ENCODE peak calls at places on chromosomes 13 and 19, in four cellular contexts. One of them, this sample, is unnamed.

GRCh38 chr13:48818495-48818961 is 157.2 kb upstream of the FNDC3A start:
- DNase-seq in cardiac muscle cell: peak
- DNase-seq in lower lobe of right lung: no peak
- DNase-seq in epithelial cell of esophagus: peak
- DNase-seq in this sample: no peak

GRCh38 chr13:90933097-90933826 is 414.2 kb upstream of the MIR17HG start:
- DNase-seq in cardiac muscle cell: no peak
- DNase-seq in lower lobe of right lung: no peak
- DNase-seq in epithelial cell of esophagus: peak
- DNase-seq in this sample: no peak

GRCh38 chr19:29774126-29774525 is 37.7 kb upstream of the CCNE1 start:
- DNase-seq in cardiac muscle cell: no peak
- DNase-seq in lower lobe of right lung: no peak
- DNase-seq in epithelial cell of esophagus: no peak
- DNase-seq in this sample: no peak

GRCh38 chr13:102877285-102877684 is 31.5 kb downstream of the ERCC5 start:
- DNase-seq in cardiac muscle cell: peak
- DNase-seq in lower lobe of right lung: no peak
- DNase-seq in epithelial cell of esophagus: peak
- DNase-seq in this sample: no peak

GRCh38 chr13:31638577-31638976 is 100.7 kb upstream of the RXFP2 start:
- DNase-seq in cardiac muscle cell: peak
- DNase-seq in lower lobe of right lung: no peak
- DNase-seq in epithelial cell of esophagus: peak
- DNase-seq in this sample: no peak

GRCh38 chr19:23804676-23805075 is 46.0 kb upstream of the ZNF681 start:
- DNase-seq in cardiac muscle cell: no peak
- DNase-seq in lower lobe of right lung: no peak
- DNase-seq in epithelial cell of esophagus: no peak
- DNase-seq in this sample: no peak

GRCh38 chr13:22061371-22061805 is 390.5 kb downstream of the FGF9 start:
- DNase-seq in cardiac muscle cell: no peak
- DNase-seq in lower lobe of right lung: no peak
- DNase-seq in epithelial cell of esophagus: no peak
- DNase-seq in this sample: no peak

GRCh38 chr13:107901230-107901629 is 314.1 kb downstream of the LIG4 start:
- DNase-seq in cardiac muscle cell: no peak
- DNase-seq in lower lobe of right lung: no peak
- DNase-seq in epithelial cell of esophagus: no peak
- DNase-seq in this sample: no peak

GRCh38 chr19:43765109-43765876 is 10.5 kb upstream of the SMG9 start:
- DNase-seq in cardiac muscle cell: peak
- DNase-seq in lower lobe of right lung: no peak
- DNase-seq in epithelial cell of esophagus: peak
- DNase-seq in this sample: no peak

GRCh38 chr19:46220038-46220615 is 9.4 kb upstream of the IGFL1 start:
- DNase-seq in cardiac muscle cell: no peak
- DNase-seq in lower lobe of right lung: no peak
- DNase-seq in epithelial cell of esophagus: no peak
- DNase-seq in this sample: no peak

GRCh38 chr13:79062291-79062690 is 343.8 kb downstream of the RBM26 start:
- DNase-seq in cardiac muscle cell: no peak
- DNase-seq in lower lobe of right lung: no peak
- DNase-seq in epithelial cell of esophagus: no peak
- DNase-seq in this sample: no peak

GRCh38 chr13:29591310-29591709 is 4.2 kb downstream of the SLC7A1 start:
- DNase-seq in cardiac muscle cell: no peak
- DNase-seq in lower lobe of right lung: no peak
- DNase-seq in epithelial cell of esophagus: no peak
- DNase-seq in this sample: no peak

GRCh38 chr13:20161275-20161950 is 561 bp upstream of the GJA3 start:
- DNase-seq in cardiac muscle cell: peak
- DNase-seq in lower lobe of right lung: no peak
- DNase-seq in epithelial cell of esophagus: no peak
- DNase-seq in this sample: no peak

GRCh38 chr13:58879114-58879513 is 1247.6 kb downstream of the PCDH17 start:
- DNase-seq in cardiac muscle cell: no peak
- DNase-seq in lower lobe of right lung: no peak
- DNase-seq in epithelial cell of esophagus: no peak
- DNase-seq in this sample: no peak

GRCh38 chr13:41622545-41623429 is 165.4 kb downstream of the RGCC start:
- DNase-seq in cardiac muscle cell: peak
- DNase-seq in lower lobe of right lung: no peak
- DNase-seq in epithelial cell of esophagus: no peak
- DNase-seq in this sample: no peak

GRCh38 chr13:43663474-43664090 is 123.2 kb downstream of the ENOX1 start:
- DNase-seq in cardiac muscle cell: peak
- DNase-seq in lower lobe of right lung: no peak
- DNase-seq in epithelial cell of esophagus: peak
- DNase-seq in this sample: no peak

GRCh38 chr19:49324801-49325491 is at the start of gene SLC6A16:
- DNase-seq in cardiac muscle cell: no peak
- DNase-seq in lower lobe of right lung: no peak
- DNase-seq in epithelial cell of esophagus: no peak
- DNase-seq in this sample: peak

GRCh38 chr19:1752757-1753728 is at the start of gene ONECUT3:
- DNase-seq in cardiac muscle cell: no peak
- DNase-seq in lower lobe of right lung: no peak
- DNase-seq in epithelial cell of esophagus: peak
- DNase-seq in this sample: peak

GRCh38 chr19:33347300-33347699 is 26.2 kb upstream of the CEBPG start:
- DNase-seq in cardiac muscle cell: no peak
- DNase-seq in lower lobe of right lung: no peak
- DNase-seq in epithelial cell of esophagus: no peak
- DNase-seq in this sample: no peak

GRCh38 chr19:40419066-40419612 is 6.0 kb upstream of the PRX start:
- DNase-seq in cardiac muscle cell: no peak
- DNase-seq in lower lobe of right lung: no peak
- DNase-seq in epithelial cell of esophagus: no peak
- DNase-seq in this sample: no peak

GRCh38 chr19:51094696-51095279 is 12.1 kb upstream of the KLK14 start:
- DNase-seq in cardiac muscle cell: peak
- DNase-seq in lower lobe of right lung: peak
- DNase-seq in epithelial cell of esophagus: no peak
- DNase-seq in this sample: peak

GRCh38 chr13:100526299-100527030 is 62.1 kb downstream of the GGACT start:
- DNase-seq in cardiac muscle cell: no peak
- DNase-seq in lower lobe of right lung: no peak
- DNase-seq in epithelial cell of esophagus: no peak
- DNase-seq in this sample: no peak

GRCh38 chr13:81927347-81927746 is 1586.4 kb upstream of the SPRY2 start:
- DNase-seq in cardiac muscle cell: no peak
- DNase-seq in lower lobe of right lung: no peak
- DNase-seq in epithelial cell of esophagus: peak
- DNase-seq in this sample: no peak
- TF ChIP-seq CTCF in cardiac muscle cell: no peak
- TF ChIP-seq CTCF in lower lobe of right lung: no peak
- TF ChIP-seq CTCF in epithelial cell of esophagus: peak
- TF ChIP-seq CTCF in this sample: peak

GRCh38 chr13:52651880-52652169 is 811 bp upstream of the SUGT1 start:
- DNase-seq in cardiac muscle cell: no peak
- DNase-seq in lower lobe of right lung: no peak
- DNase-seq in epithelial cell of esophagus: no peak
- DNase-seq in this sample: no peak

GRCh38 chr13:52652980-52653303 is 306 bp downstream of the SUGT1 start:
- DNase-seq in cardiac muscle cell: no peak
- DNase-seq in lower lobe of right lung: no peak
- DNase-seq in epithelial cell of esophagus: no peak
- DNase-seq in this sample: no peak

GRCh38 chr13:52650731-52651130 is 1.9 kb upstream of the SUGT1 start:
- DNase-seq in cardiac muscle cell: no peak
- DNase-seq in lower lobe of right lung: no peak
- DNase-seq in epithelial cell of esophagus: no peak
- DNase-seq in this sample: no peak

GRCh38 chr13:52646967-52647366 is 4.7 kb downstream of the HNRNPA1L2 start:
- DNase-seq in cardiac muscle cell: no peak
- DNase-seq in lower lobe of right lung: no peak
- DNase-seq in epithelial cell of esophagus: no peak
- DNase-seq in this sample: no peak

DNA sequence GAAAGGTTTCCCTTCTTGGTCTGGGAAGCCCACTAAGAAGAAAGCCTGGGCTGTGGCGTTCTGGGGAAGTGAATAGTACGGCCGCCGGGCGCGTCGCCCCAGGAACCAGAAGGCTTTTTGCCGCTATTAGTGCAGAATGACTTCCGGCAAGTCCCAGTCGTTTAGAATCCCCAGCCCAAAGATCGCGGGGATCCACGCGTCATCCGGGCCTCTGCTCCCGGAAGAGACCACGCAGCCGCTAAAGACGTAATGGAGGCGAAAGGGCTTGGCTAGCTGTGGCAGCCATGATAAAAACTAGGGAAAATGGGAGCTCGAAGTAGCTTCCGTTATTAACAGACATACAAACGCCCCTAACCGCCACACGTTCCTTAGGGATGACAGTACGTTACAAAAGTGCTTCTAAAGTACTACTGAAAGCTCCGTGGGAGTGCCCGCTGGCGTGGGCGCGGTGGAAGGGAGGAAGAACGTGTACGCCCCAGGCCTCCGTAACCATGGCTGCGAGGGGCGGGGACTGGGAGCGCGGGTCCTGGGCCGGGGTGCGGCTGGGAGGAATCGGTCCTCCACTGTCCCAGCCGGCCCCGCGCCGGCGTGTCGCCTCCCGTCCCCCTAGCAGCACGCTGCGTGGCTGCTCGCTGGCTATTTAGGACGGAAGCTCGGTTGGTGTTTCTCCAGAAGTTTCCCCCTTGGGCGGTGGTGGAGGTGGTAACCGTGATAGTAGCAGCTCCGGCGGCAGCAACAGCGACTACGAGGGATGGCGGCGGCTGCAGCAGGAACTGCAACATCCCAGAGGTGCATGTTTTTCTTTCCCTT is at the start of gene SUGT1:
- DNase-seq in cardiac muscle cell: peak
- DNase-seq in lower lobe of right lung: peak
- DNase-seq in epithelial cell of esophagus: peak
- DNase-seq in this sample: peak
- TF ChIP-seq CTCF in cardiac muscle cell: peak
- TF ChIP-seq CTCF in lower lobe of right lung: peak
- TF ChIP-seq CTCF in epithelial cell of esophagus: peak
- TF ChIP-seq CTCF in this sample: peak

GRCh38 chr19:36378625-36379509 is at the start of gene ZFP14:
- DNase-seq in cardiac muscle cell: peak
- DNase-seq in lower lobe of right lung: peak
- DNase-seq in epithelial cell of esophagus: peak
- DNase-seq in this sample: peak
- TF ChIP-seq CTCF in cardiac muscle cell: peak
- TF ChIP-seq CTCF in lower lobe of right lung: no peak
- TF ChIP-seq CTCF in epithelial cell of esophagus: peak
- TF ChIP-seq CTCF in this sample: no peak

GRCh38 chr19:4139614-4140236 is 13.7 kb upstream of the CREB3L3 start:
- DNase-seq in cardiac muscle cell: peak
- DNase-seq in lower lobe of right lung: peak
- DNase-seq in epithelial cell of esophagus: peak
- DNase-seq in this sample: peak
- TF ChIP-seq CTCF in cardiac muscle cell: peak
- TF ChIP-seq CTCF in lower lobe of right lung: peak
- TF ChIP-seq CTCF in epithelial cell of esophagus: peak
- TF ChIP-seq CTCF in this sample: peak

DNA sequence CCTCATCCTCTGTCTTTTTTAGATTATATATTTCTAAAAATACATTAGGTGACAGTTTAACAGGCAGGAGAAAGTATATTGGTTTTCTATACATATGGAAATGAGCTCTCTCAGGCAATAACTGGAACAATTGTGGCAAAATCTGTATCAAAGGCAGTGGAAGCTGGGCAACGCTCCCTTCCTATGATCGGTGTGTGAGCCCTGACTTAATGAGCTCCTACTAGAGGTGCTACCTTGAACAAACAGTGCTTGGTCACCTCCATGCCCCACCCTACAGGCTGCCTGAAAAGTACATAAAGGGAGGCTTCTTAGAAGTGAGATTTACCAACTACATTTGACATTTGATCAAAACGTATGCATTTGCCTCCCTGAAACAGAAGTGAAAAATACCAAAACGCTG is 185.3 kb downstream of the EFNB2 start:
- DNase-seq in cardiac muscle cell: no peak
- DNase-seq in lower lobe of right lung: peak
- DNase-seq in epithelial cell of esophagus: peak
- DNase-seq in this sample: no peak
- TF ChIP-seq CTCF in cardiac muscle cell: no peak
- TF ChIP-seq CTCF in lower lobe of right lung: no peak
- TF ChIP-seq CTCF in epithelial cell of esophagus: no peak
- TF ChIP-seq CTCF in this sample: no peak

GRCh38 chr13:28268800-28269223 is 130.5 kb downstream of the PAN3 start:
- DNase-seq in cardiac muscle cell: no peak
- DNase-seq in lower lobe of right lung: no peak
- DNase-seq in epithelial cell of esophagus: no peak
- DNase-seq in this sample: no peak

GRCh38 chr13:28273919-28274318 is 135.6 kb downstream of the PAN3 start:
- DNase-seq in cardiac muscle cell: peak
- DNase-seq in lower lobe of right lung: no peak
- DNase-seq in epithelial cell of esophagus: no peak
- DNase-seq in this sample: no peak
- TF ChIP-seq CTCF in cardiac muscle cell: no peak
- TF ChIP-seq CTCF in lower lobe of right lung: no peak
- TF ChIP-seq CTCF in epithelial cell of esophagus: no peak
- TF ChIP-seq CTCF in this sample: no peak